ENCODE peak calls at places on chromosome X, in four cellular contexts. One of them, this sample, is unnamed.

GRCh38 chrX:136652822-136653723 is 5.1 kb downstream of the CD40LG start:
- DNase-seq in K562: no peak
- DNase-seq in HL-60: no peak
- DNase-seq in GM12878: no peak
- DNase-seq in this sample: no peak

GRCh38 chrX:47992669-47993068 is 11.1 kb downstream of the ZNF182 start:
- DNase-seq in K562: no peak
- DNase-seq in HL-60: no peak
- DNase-seq in GM12878: no peak
- DNase-seq in this sample: no peak

GRCh38 chrX:7127058-7127457 is 20.5 kb upstream of the STS start:
- DNase-seq in K562: no peak
- DNase-seq in HL-60: no peak
- DNase-seq in GM12878: no peak
- DNase-seq in this sample: no peak

GRCh38 chrX:118729043-118729652 is 1.7 kb downstream of the IL13RA1 start:
- DNase-seq in K562: no peak
- DNase-seq in HL-60: no peak
- DNase-seq in GM12878: no peak
- DNase-seq in this sample: no peak

GRCh38 chrX:6849711-6850415 is 297.6 kb upstream of the STS start:
- DNase-seq in K562: no peak
- DNase-seq in HL-60: peak; percentile 2
- DNase-seq in GM12878: no peak
- DNase-seq in this sample: no peak

GRCh38 chrX:27555514-27555913 is 34.6 kb upstream of the DCAF8L2 start:
- DNase-seq in K562: no peak
- DNase-seq in HL-60: no peak
- DNase-seq in GM12878: no peak
- DNase-seq in this sample: no peak

GRCh38 chrX:98057176-98057575 is 1173.5 kb downstream of the RPA4 start:
- DNase-seq in K562: no peak
- DNase-seq in HL-60: no peak
- DNase-seq in GM12878: no peak
- DNase-seq in this sample: no peak

GRCh38 chrX:101799387-101799786 is 132.4 kb downstream of the ZMAT1 start:
- DNase-seq in K562: peak; percentile 68
- DNase-seq in HL-60: peak; percentile 84
- DNase-seq in GM12878: peak; percentile 62
- DNase-seq in this sample: peak; percentile 16

GRCh38 chrX:115894087-115894486 is 276.5 kb upstream of the AGTR2 start:
- DNase-seq in K562: peak; percentile 37
- DNase-seq in HL-60: peak; percentile 34
- DNase-seq in GM12878: peak; percentile 58
- DNase-seq in this sample: no peak

GRCh38 chrX:138710866-138711331 is 618 bp downstream of the FGF13 start:
- DNase-seq in K562: no peak
- DNase-seq in HL-60: no peak
- DNase-seq in GM12878: no peak
- DNase-seq in this sample: no peak

GRCh38 chrX:80812176-80812575 is 2.5 kb upstream of the BRWD3 start:
- DNase-seq in K562: no peak
- DNase-seq in HL-60: peak; percentile 80
- DNase-seq in GM12878: no peak
- DNase-seq in this sample: no peak

GRCh38 chrX:150451953-150452352 is 88.8 kb downstream of the MAMLD1 start:
- DNase-seq in K562: no peak
- DNase-seq in HL-60: no peak
- DNase-seq in GM12878: no peak
- DNase-seq in this sample: no peak

GRCh38 chrX:107549504-107549903 is 78.8 kb upstream of the PRPS1 start:
- DNase-seq in K562: no peak
- DNase-seq in HL-60: no peak
- DNase-seq in GM12878: no peak
- DNase-seq in this sample: no peak

GRCh38 chrX:67523002-67523711 is 20.7 kb upstream of the AR start:
- DNase-seq in K562: no peak
- DNase-seq in HL-60: no peak
- DNase-seq in GM12878: no peak
- DNase-seq in this sample: no peak

GRCh38 chrX:153689654-153690465 is 2.1 kb downstream of the SLC6A8 start:
- DNase-seq in K562: peak; percentile 69
- DNase-seq in HL-60: no peak
- DNase-seq in GM12878: no peak
- DNase-seq in this sample: no peak

GRCh38 chrX:14038375-14039077 is 8.8 kb upstream of the GEMIN8 start:
- DNase-seq in K562: no peak
- DNase-seq in HL-60: peak; percentile 51
- DNase-seq in GM12878: no peak
- DNase-seq in this sample: no peak

GRCh38 chrX:154378059-154378798 is 866 bp upstream of the EMD start:
- DNase-seq in K562: peak; percentile 89
- DNase-seq in HL-60: peak; percentile 50
- DNase-seq in GM12878: no peak
- DNase-seq in this sample: no peak

GRCh38 chrX:110015027-110015426 is 12.1 kb downstream of the TMEM164 start:
- DNase-seq in K562: no peak
- DNase-seq in HL-60: no peak
- DNase-seq in GM12878: no peak
- DNase-seq in this sample: no peak

GRCh38 chrX:119062750-119063374 is 9.9 kb upstream of the CT47C1 start:
- DNase-seq in K562: peak; percentile 17
- DNase-seq in HL-60: no peak
- DNase-seq in GM12878: no peak
- DNase-seq in this sample: no peak

GRCh38 chrX:21961142-21961541 is 20.6 kb downstream of the SMS start:
- DNase-seq in K562: peak; percentile 13
- DNase-seq in HL-60: peak; percentile 21
- DNase-seq in GM12878: no peak
- DNase-seq in this sample: no peak

GRCh38 chrX:64427281-64427680 is 32.0 kb upstream of the MTMR8 start:
- DNase-seq in K562: no peak
- DNase-seq in HL-60: no peak
- DNase-seq in GM12878: no peak
- DNase-seq in this sample: no peak

GRCh38 chrX:97267376-97267775 is 383.7 kb downstream of the RPA4 start:
- DNase-seq in K562: no peak
- DNase-seq in HL-60: no peak
- DNase-seq in GM12878: no peak
- DNase-seq in this sample: no peak

GRCh38 chrX:66017659-66018170 is 22.2 kb downstream of the VSIG4 start:
- DNase-seq in K562: no peak
- DNase-seq in HL-60: peak; percentile 17
- DNase-seq in GM12878: no peak
- DNase-seq in this sample: no peak

GRCh38 chrX:5957506-5957905 is 271.2 kb downstream of the NLGN4X start:
- DNase-seq in K562: no peak
- DNase-seq in HL-60: peak; percentile 16
- DNase-seq in GM12878: no peak
- DNase-seq in this sample: no peak

GRCh38 chrX:48474127-48474526 is 1.9 kb upstream of the FTSJ1 start:
- DNase-seq in K562: peak; percentile 30
- DNase-seq in HL-60: peak; percentile 45
- DNase-seq in GM12878: no peak
- DNase-seq in this sample: no peak

GRCh38 chrX:15356444-15356843 is 21.1 kb upstream of the PIGA start:
- DNase-seq in K562: no peak
- DNase-seq in HL-60: no peak
- DNase-seq in GM12878: no peak
- DNase-seq in this sample: no peak

GRCh38 chrX:134718329-134719317 is 60.4 kb upstream of the PLAC1 start:
- DNase-seq in K562: peak; percentile 47
- DNase-seq in HL-60: peak; percentile 32
- DNase-seq in GM12878: peak; percentile 25
- DNase-seq in this sample: no peak

GRCh38 chrX:145817666-145818521 is at the start of gene SLITRK2:
- DNase-seq in K562: no peak
- DNase-seq in HL-60: no peak
- DNase-seq in GM12878: no peak
- DNase-seq in this sample: no peak

GRCh38 chrX:131068945-131069719 is 11.0 kb downstream of the ARHGAP36 start:
- DNase-seq in K562: peak; percentile 61
- DNase-seq in HL-60: peak; percentile 8
- DNase-seq in GM12878: no peak
- DNase-seq in this sample: peak; percentile 20

GRCh38 chrX:104565791-104566687 is at the start of gene IL1RAPL2:
- DNase-seq in K562: peak; percentile 42
- DNase-seq in HL-60: no peak
- DNase-seq in GM12878: no peak
- DNase-seq in this sample: no peak

GRCh38 chrX:97310373-97310772 is 426.7 kb downstream of the RPA4 start:
- DNase-seq in K562: no peak
- DNase-seq in HL-60: no peak
- DNase-seq in GM12878: no peak
- DNase-seq in this sample: no peak

GRCh38 chrX:13170966-13171558 is 126.6 kb upstream of the FAM9C start:
- DNase-seq in K562: no peak
- DNase-seq in HL-60: no peak
- DNase-seq in GM12878: no peak
- DNase-seq in this sample: no peak

GRCh38 chrX:125205084-125205917 is 114.4 kb upstream of the TEX13C start:
- DNase-seq in K562: peak; percentile 10
- DNase-seq in HL-60: peak; percentile 59
- DNase-seq in GM12878: no peak
- DNase-seq in this sample: no peak

DNA sequence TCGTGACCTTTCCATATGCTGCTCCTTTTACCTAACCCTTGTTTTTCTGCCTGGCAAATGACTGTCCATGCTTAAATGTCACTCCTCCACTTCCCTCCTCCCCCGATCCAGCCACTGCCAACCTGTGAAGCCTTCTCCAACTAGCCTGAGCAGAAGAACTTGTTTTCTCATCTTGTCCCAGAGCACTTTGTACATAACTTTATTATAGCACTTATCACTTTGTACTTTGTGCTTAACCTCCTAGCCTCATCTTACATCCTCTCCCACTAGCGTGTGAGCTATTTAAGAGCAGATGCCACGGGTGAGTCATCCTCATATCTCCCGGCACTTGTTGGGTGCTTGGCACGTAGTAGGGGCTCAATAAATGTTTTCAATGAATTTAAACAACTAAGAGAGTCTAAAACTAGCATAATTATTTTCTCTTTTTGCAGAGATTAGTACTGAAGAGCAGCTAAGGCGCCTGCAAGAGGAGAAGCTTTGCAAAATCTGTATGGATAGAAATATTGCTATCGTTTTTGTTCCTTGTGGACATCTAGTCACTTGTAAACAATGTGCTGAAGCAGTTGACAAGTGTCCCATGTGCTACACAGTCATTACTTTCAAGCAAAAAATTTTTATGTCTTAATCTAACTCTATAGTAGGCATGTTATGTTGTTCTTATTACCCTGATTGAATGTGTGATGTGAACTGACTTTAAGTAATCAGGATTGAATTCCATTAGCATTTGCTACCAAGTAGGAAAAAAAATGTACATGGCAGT is 46.9 kb downstream of the XIAP start:
- DNase-seq in K562: no peak
- DNase-seq in HL-60: no peak
- DNase-seq in GM12878: no peak
- DNase-seq in this sample: no peak
- TF ChIP-seq SPI1 in K562: no peak
- TF ChIP-seq SPI1 in HL-60: no peak
- TF ChIP-seq SPI1 in GM12878: no peak
- TF ChIP-seq SPI1 in this sample: no peak

GRCh38 chrX:108736509-108737479 is at the start of gene IRS4:
- DNase-seq in K562: no peak
- DNase-seq in HL-60: no peak
- DNase-seq in GM12878: no peak
- DNase-seq in this sample: no peak

GRCh38 chrX:108734426-108734825 is 1.9 kb downstream of the IRS4 start:
- DNase-seq in K562: no peak
- DNase-seq in HL-60: no peak
- DNase-seq in GM12878: no peak
- DNase-seq in this sample: no peak

GRCh38 chrX:108737754-108738153 is 1.4 kb upstream of the IRS4 start:
- DNase-seq in K562: no peak
- DNase-seq in HL-60: no peak
- DNase-seq in GM12878: no peak
- DNase-seq in this sample: no peak

GRCh38 chrX:108735087-108735679 is 1.2 kb downstream of the IRS4 start:
- DNase-seq in K562: no peak
- DNase-seq in HL-60: no peak
- DNase-seq in GM12878: no peak
- DNase-seq in this sample: no peak

GRCh38 chrX:108735680-108736508 is 469 bp downstream of the IRS4 start:
- DNase-seq in K562: no peak
- DNase-seq in HL-60: no peak
- DNase-seq in GM12878: no peak
- DNase-seq in this sample: no peak
- TF ChIP-seq SPI1 in K562: no peak
- TF ChIP-seq SPI1 in HL-60: no peak
- TF ChIP-seq SPI1 in GM12878: no peak
- TF ChIP-seq SPI1 in this sample: no peak

GRCh38 chrX:2677764-2678163 is 13.3 kb upstream of the CD99 start:
- DNase-seq in K562: peak; percentile 62
- DNase-seq in HL-60: no peak
- DNase-seq in GM12878: no peak
- DNase-seq in this sample: no peak
- TF ChIP-seq SPI1 in K562: no peak
- TF ChIP-seq SPI1 in HL-60: no peak
- TF ChIP-seq SPI1 in GM12878: no peak
- TF ChIP-seq SPI1 in this sample: no peak

GRCh38 chrX:69024931-69025330 is 140.3 kb downstream of the PJA1 start:
- DNase-seq in K562: no peak
- DNase-seq in HL-60: no peak
- DNase-seq in GM12878: no peak
- DNase-seq in this sample: no peak

GRCh38 chrX:69024287-69024686 is 141.0 kb downstream of the PJA1 start:
- DNase-seq in K562: no peak
- DNase-seq in HL-60: no peak
- DNase-seq in GM12878: no peak
- DNase-seq in this sample: no peak

GRCh38 chrX:69027181-69028005 is 137.9 kb downstream of the PJA1 start:
- DNase-seq in K562: no peak
- DNase-seq in HL-60: no peak
- DNase-seq in GM12878: no peak
- DNase-seq in this sample: no peak

GRCh38 chrX:69028006-69028760 is 137.1 kb downstream of the PJA1 start:
- DNase-seq in K562: no peak
- DNase-seq in HL-60: peak; percentile 7
- DNase-seq in GM12878: peak; percentile 32
- DNase-seq in this sample: peak; percentile 22

DNA sequence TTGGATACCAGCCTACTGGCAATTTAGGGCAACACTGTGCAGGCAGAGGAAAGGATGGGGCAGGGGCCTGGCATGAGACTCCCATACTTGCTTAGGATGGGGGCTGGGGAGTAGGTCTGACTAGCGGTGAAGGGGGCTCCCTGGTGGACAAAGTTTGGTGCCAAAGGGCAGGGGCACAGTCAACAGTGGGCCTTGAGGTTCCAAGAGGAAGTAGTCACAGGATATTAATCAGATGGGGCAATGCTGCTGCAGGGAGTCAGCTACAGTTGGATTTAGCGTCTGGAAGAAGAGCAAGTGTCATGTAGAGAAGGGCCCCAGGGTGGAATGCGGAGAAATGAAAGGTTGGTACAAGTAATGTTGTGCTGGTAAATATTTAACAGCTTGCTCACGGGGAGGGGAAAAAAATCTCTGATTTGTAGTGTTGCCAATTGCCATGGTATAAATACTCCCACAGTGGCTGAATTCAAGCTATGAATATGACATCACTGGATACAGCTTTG is 139.4 kb downstream of the PJA1 start:
- DNase-seq in K562: no peak
- DNase-seq in HL-60: no peak
- DNase-seq in GM12878: no peak
- DNase-seq in this sample: no peak
- TF ChIP-seq SPI1 in K562: no peak
- TF ChIP-seq SPI1 in HL-60: no peak
- TF ChIP-seq SPI1 in GM12878: no peak
- TF ChIP-seq SPI1 in this sample: no peak